ENCODE peak calls at places on chromosomes 2 and 18, in ten cellular contexts. T is CD4-positive, alpha-beta memory T cell; J is HFF-Myc; Q is right cardiac atrium; L is hypothalamus; I is breast epithelium; Z is fibroblast of villous mesenchyme; E is aorta; H is PC-3; M is HFFc6. U is an unnamed sample.

GRCh38 chr2:28628506-28628905 is 123.1 kb upstream of the PPP1CB start:
- DNase-seq in T (no peak), J (no peak), Q (no peak), L (no peak), I (no peak), Z (no peak), E (no peak), H (no peak), M (no peak), U (no peak)

GRCh38 chr2:132503621-132504200 is 87.1 kb downstream of the GPR39 start:
- DNase-seq in T (no peak), J (no peak), Q (no peak), L (no peak), I (no peak), Z (peak), E (no peak), H (peak), M (peak), U (no peak)

GRCh38 chr18:23740105-23740830 is 51.0 kb downstream of the LAMA3 start:
- DNase-seq in T (no peak), J (peak), Q (peak), L (no peak), I (no peak), Z (peak), E (no peak), H (peak), M (no peak), U (peak)

GRCh38 chr2:181984814-181985631 is 630 bp upstream of the PPP1R1C start:
- DNase-seq in T (no peak), J (no peak), Q (no peak), L (no peak), I (no peak), Z (peak), E (no peak), H (no peak), M (no peak), U (no peak)

GRCh38 chr18:50986360-50987087 is 18.7 kb downstream of the ELAC1 start:
- DNase-seq in T (no peak), J (peak), Q (no peak), L (no peak), I (no peak), Z (peak), E (no peak), H (peak), M (peak), U (peak)

GRCh38 chr18:36850527-36851201 is 21.7 kb downstream of the KIAA1328 start:
- DNase-seq in T (no peak), J (peak), Q (no peak), L (no peak), I (no peak), Z (peak), E (no peak), H (peak), M (peak), U (peak)

GRCh38 chr2:10833021-10833420 is 20.4 kb upstream of the PDIA6 start:
- DNase-seq in T (no peak), J (no peak), Q (no peak), L (no peak), I (no peak), Z (no peak), E (no peak), H (no peak), M (no peak), U (no peak)

GRCh38 chr2:3605013-3605961 is 10.4 kb downstream of the COLEC11 start:
- DNase-seq in T (no peak), J (no peak), Q (no peak), L (peak), I (no peak), Z (peak), E (no peak), H (peak), M (no peak), U (no peak)

GRCh38 chr18:79639072-79639829 is 40.4 kb upstream of the CTDP1 start:
- DNase-seq in T (no peak), J (no peak), Q (no peak), L (no peak), I (no peak), Z (no peak), E (no peak), H (no peak), M (no peak), U (no peak)

U was measured in HTR-8/SVneo.